ENCODE peak calls at places on chromosomes 5 and 9, in eight cellular contexts. G, S, Q, U, F, P, R and I are unnamed samples.

GRCh38 chr5:58453326-58453725 is 6.6 kb downstream of the PLK2 start:
- DNase-seq in G (no peak), S (peak), Q (no peak), U (no peak), F (no peak), P (no peak), R (no peak), I (no peak)

GRCh38 chr5:172833372-172833690 is 720 bp upstream of the ERGIC1 start:
- DNase-seq in G (no peak), S (no peak), Q (no peak), U (no peak), F (no peak), P (no peak), R (no peak), I (no peak)

GRCh38 chr9:75892168-75892901 is 1.9 kb downstream of the PCSK5 start:
- DNase-seq in G (peak), S (peak), Q (no peak), U (no peak), F (no peak), P (no peak), R (no peak), I (no peak)

GRCh38 chr5:10317825-10318682 is 10.4 kb upstream of the CMBL start:
- DNase-seq in G (no peak), S (peak), Q (no peak), U (no peak), F (no peak), P (no peak), R (no peak), I (no peak)

GRCh38 chr5:75052461-75053285 is at the start of gene GCNT4:
- DNase-seq in G (peak), S (no peak), Q (no peak), U (no peak), F (no peak), P (no peak), R (no peak), I (no peak)

GRCh38 chr5:453725-454481 is 10.9 kb downstream of the EXOC3 start:
- DNase-seq in G (no peak), S (no peak), Q (no peak), U (no peak), F (no peak), P (no peak), R (no peak), I (no peak)

GRCh38 chr5:36389245-36389644 is 87.5 kb upstream of the RANBP3L start:
- DNase-seq in G (peak), S (no peak), Q (no peak), U (no peak), F (no peak), P (peak), R (no peak), I (no peak)

GRCh38 chr9:115373000-115373709 is 255.2 kb upstream of the TNC start:
- DNase-seq in G (peak), S (peak), Q (no peak), U (peak), F (no peak), P (no peak), R (no peak), I (no peak)

GRCh38 chr9:136668983-136669790 is 6.5 kb downstream of the EGFL7 start:
- DNase-seq in G (no peak), S (no peak), Q (no peak), U (no peak), F (no peak), P (no peak), R (no peak), I (no peak)

GRCh38 chr5:166910995-166911394 is 1380.5 kb upstream of the WWC1 start:
- DNase-seq in G (no peak), S (no peak), Q (no peak), U (no peak), F (no peak), P (no peak), R (no peak), I (no peak)

GRCh38 chr5:137462816-137463520 is 36.2 kb downstream of the SPOCK1 start:
- DNase-seq in G (peak), S (no peak), Q (no peak), U (no peak), F (no peak), P (peak), R (no peak), I (no peak)